ENCODE peak calls at places on chromosome 4, in eight cellular contexts. Y, A, D, K, B, O, Z and S are unnamed samples. For H3K9me3, the result is how much of the 10 kb centered on the place peaks cover.

GRCh38 chr4:158015241-158015640 is 157.6 kb downstream of the GASK1B start:
- DNase-seq in Y (no peak), A (peak), D (no peak), K (peak), B (no peak), O (peak), Z (no peak), S (peak)

GRCh38 chr4:142846105-142846728 is at the start of gene INPP4B:
- DNase-seq in Y (peak), A (peak), D (peak), K (peak), B (peak), O (peak), Z (peak), S (peak)

GRCh38 chr4:185637162-185637875 is 102.0 kb upstream of the PDLIM3 start:
- DNase-seq in Y (no peak), A (no peak), D (no peak), K (peak), B (peak), O (no peak), Z (no peak), S (no peak)

GRCh38 chr4:69057620-69058409 is 38.5 kb upstream of the UGT2B7 start:
- DNase-seq in Y (no peak), A (no peak), D (peak), K (no peak), B (peak), O (no peak), Z (peak), S (peak)

GRCh38 chr4:7172508-7172907 is 19.8 kb upstream of the SORCS2 start:
- DNase-seq in Y (no peak), A (no peak), D (no peak), K (no peak), B (no peak), O (no peak), Z (no peak), S (no peak)

GRCh38 chr4:57369446-57369845 is 259.3 kb upstream of the IGFBP7 start:
- DNase-seq in Y (no peak), A (peak), D (no peak), K (no peak), B (no peak), O (no peak), Z (no peak), S (no peak)

GRCh38 chr4:8247047-8247930 is 22.3 kb upstream of the HTRA3 start:
- DNase-seq in Y (no peak), A (peak), D (no peak), K (no peak), B (peak), O (no peak), Z (no peak), S (no peak)

GRCh38 chr4:8331567-8331955 is 62.0 kb downstream of the HTRA3 start:
- DNase-seq in Y (no peak), A (no peak), D (no peak), K (no peak), B (no peak), O (no peak), Z (no peak), S (no peak)

GRCh38 chr4:47383829-47384427 is 79.6 kb downstream of the COMMD8 start:
- DNase-seq in Y (peak), A (peak), D (peak), K (peak), B (peak), O (peak), Z (peak), S (peak)

GRCh38 chr4:152970102-152970820 is 34.1 kb downstream of the FHDC1 start:
- DNase-seq in Y (peak), A (peak), D (no peak), K (peak), B (no peak), O (peak), Z (no peak), S (no peak)

GRCh38 chr4:94506822-94507221 is 55.1 kb downstream of the PDLIM5 start:
- DNase-seq in Y (no peak), A (no peak), D (no peak), K (no peak), B (no peak), O (no peak), Z (no peak), S (no peak)

GRCh38 chr4:107299646-107300045 is 263.5 kb upstream of the DKK2 start:
- DNase-seq in Y (no peak), A (peak), D (no peak), K (no peak), B (no peak), O (peak), Z (no peak), S (peak)

GRCh38 chr4:15470149-15470520 is 453 bp downstream of the CC2D2A start:
- DNase-seq in Y (no peak), A (peak), D (no peak), K (no peak), B (no peak), O (no peak), Z (no peak), S (peak)

GRCh38 chr4:41880840-41881831 is 54.1 kb upstream of the TMEM33 start:
- DNase-seq in Y (no peak), A (peak), D (peak), K (no peak), B (no peak), O (no peak), Z (no peak), S (peak)
- TF ChIP-seq EZH2 in Y (peak), A (peak), D (peak), K (no peak), B (peak), O (peak), Z (no peak), S (peak)

GRCh38 chr4:374298-375160 is 36.9 kb downstream of the ZNF141 start:
- DNase-seq in Y (no peak), A (no peak), D (no peak), K (no peak), B (no peak), O (no peak), Z (no peak), S (no peak)

GRCh38 chr4:373062-373839 is 35.6 kb downstream of the ZNF141 start:
- DNase-seq in Y (no peak), A (no peak), D (no peak), K (no peak), B (no peak), O (no peak), Z (no peak), S (no peak)
- H3K9me3 ChIP-seq in Y (half or more), A (under half), D (half or more), K (half or more), B (half or more), O (half or more), Z (under half), S (under half)

DNA sequence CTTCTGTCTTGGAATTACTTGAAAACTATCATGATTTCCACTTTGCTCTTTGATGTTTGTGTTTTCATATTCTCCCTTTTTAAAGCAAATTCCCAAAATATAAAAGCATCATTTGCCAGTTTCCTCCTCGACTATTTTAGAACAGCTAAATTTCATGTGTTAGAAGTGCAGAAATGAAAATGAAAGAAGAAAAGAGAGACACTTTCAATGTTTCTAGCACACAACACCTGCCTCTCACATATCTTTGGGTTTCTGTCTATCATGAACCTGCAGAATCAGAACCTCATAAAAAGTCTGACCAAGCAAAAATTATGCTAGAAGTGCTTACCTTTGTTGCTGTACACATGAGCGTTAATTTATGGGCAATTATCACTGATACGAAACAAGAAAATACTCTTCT is 1.9 kb upstream of the NEUROG2 start:
- DNase-seq in Y (no peak), A (no peak), D (no peak), K (no peak), B (no peak), O (no peak), Z (peak), S (no peak)
- TF ChIP-seq EZH2 in Y (no peak), A (peak), D (no peak), K (no peak), B (peak), O (peak), Z (no peak), S (no peak)

GRCh38 chr4:26893491-26893890 is 32.9 kb downstream of the STIM2 start:
- DNase-seq in Y (no peak), A (no peak), D (no peak), K (no peak), B (no peak), O (no peak), Z (no peak), S (no peak)
- H3K9me3 ChIP-seq in Y (under half), A (under half), D (under half), K (under half), B (under half), O (under half), Z (under half), S (under half)